ENCODE peak calls at places on chromosome 17, in six cellular contexts. J is upper lobe of left lung, Y is K562, N is DND-41, T is stomach, C is PC-3. V is an unnamed sample.
A peak's percentile ranks its signal among the peaks of the same experiment; 100 is the strongest.

GRCh38 chr17:5817475-5818395 is 233.4 kb upstream of the NLRP1 start:
- DNase-seq in C (no peak), Y (no peak), N (no peak), J (no peak), T (no peak), V (no peak)

GRCh38 chr17:74943808-74944522 is 8.3 kb downstream of the OTOP3 start:
- DNase-seq in Y (no peak), N (no peak), T (no peak), J (no peak), C (peak; percentile 98), V (no peak)

GRCh38 chr17:75008373-75008772 is 4.1 kb upstream of the MRPL58 start:
- DNase-seq in C (no peak), J (no peak), T (no peak), N (no peak), Y (no peak), V (no peak)

GRCh38 chr17:18246880-18247612 is 11.5 kb downstream of the FLII start:
- DNase-seq in J (peak; percentile 85), C (peak; percentile 62), T (peak; percentile 95), Y (peak; percentile 90), N (peak; percentile 41), V (peak; percentile 80)

GRCh38 chr17:45718791-45719190 is 65.3 kb upstream of the CRHR1 start:
- DNase-seq in Y (no peak), J (no peak), T (no peak), C (peak; percentile 72), N (no peak), V (no peak)

GRCh38 chr17:75508122-75508719 is 7.1 kb downstream of the CASKIN2 start:
- DNase-seq in T (no peak), C (no peak), N (no peak), J (no peak), Y (no peak), V (no peak)

GRCh38 chr17:47945080-47945479 is 3.7 kb downstream of the PNPO start:
- DNase-seq in T (no peak), J (no peak), N (no peak), C (no peak), Y (no peak), V (no peak)

GRCh38 chr17:71535311-71535710 is 585.5 kb upstream of the SOX9 start:
- DNase-seq in C (no peak), N (no peak), T (no peak), Y (no peak), J (no peak), V (no peak)

GRCh38 chr17:18099516-18099915 is 9.0 kb upstream of the MYO15A start:
- DNase-seq in Y (no peak), N (no peak), C (no peak), J (no peak), T (no peak), V (no peak)

GRCh38 chr17:9322298-9322697 is 253.3 kb downstream of the STX8 start:
- DNase-seq in Y (no peak), C (no peak), N (no peak), J (no peak), T (no peak), V (no peak)

GRCh38 chr17:78338860-78339259 is 21.0 kb downstream of the SOCS3 start:
- DNase-seq in J (peak; percentile 60), T (peak; percentile 68), Y (no peak), N (no peak), C (peak; percentile 96), V (peak; percentile 30)

GRCh38 chr17:37506678-37507077 is 17.0 kb downstream of the DUSP14 start:
- DNase-seq in N (peak; percentile 46), Y (peak; percentile 43), J (no peak), T (no peak), C (peak; percentile 46), V (no peak)

GRCh38 chr17:82339634-82340580 is 6.3 kb upstream of the SECTM1 start:
- DNase-seq in N (no peak), T (no peak), Y (no peak), C (no peak), J (no peak), V (no peak)
- H3K4me3 ChIP-seq in N (no peak overlapping the region), T (peak overlapping the region; percentile 30), Y (peak overlapping the region; percentile 13), C (peak overlapping the region; percentile 54), J (no peak overlapping the region), V (peak overlapping the region; percentile 14)

DNA sequence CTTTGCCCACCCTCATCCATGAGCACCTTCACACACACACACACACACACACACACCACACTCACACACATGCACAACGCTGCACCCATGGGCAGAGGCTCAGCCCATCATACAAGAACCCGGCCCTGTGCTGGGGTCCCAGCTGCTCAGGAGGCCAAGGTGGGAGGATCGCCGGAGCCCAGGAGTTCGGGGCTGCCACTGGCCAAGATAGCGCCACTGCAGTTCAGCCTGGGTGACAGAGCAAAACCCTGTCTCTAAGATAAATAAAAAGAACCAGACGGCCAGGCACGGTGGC is 3.4 kb upstream of the FSCN2 start:
- DNase-seq in Y (no peak), C (no peak), J (no peak), N (no peak), T (no peak), V (no peak)
- H3K4me1 ChIP-seq in Y (peaks cover 66% of the 10 kb centered on the region), C (peaks cover 29% of the 10 kb centered on the region), J (peaks cover 5% of the 10 kb centered on the region), N (no peaks in the 10 kb centered on the region), T (peaks cover 33% of the 10 kb centered on the region), V (peaks cover 3% of the 10 kb centered on the region)

DNA sequence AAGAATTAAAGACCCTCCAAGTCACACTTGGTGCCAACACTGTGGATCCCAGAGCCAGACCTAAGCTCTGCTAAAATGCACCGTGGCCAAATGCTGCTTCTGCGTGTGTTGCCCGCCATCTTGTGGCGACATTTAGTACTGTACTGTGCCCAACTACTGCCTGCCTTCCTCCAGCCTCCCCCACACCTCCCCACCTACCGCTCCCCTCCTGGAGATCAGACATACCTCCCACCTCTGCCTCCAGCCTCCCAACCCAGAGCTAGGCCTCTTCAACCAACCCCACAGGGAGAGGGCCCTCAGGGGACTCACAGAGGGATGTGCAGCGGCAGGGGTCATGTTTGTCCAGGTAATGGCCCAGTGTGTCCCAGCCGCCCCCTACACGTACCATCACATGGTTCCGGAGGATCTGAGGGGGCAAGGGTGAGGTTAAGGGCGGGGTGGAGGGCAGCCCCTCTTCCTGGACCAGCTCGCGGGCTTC is 5.5 kb downstream of the GAS2L2 start:
- DNase-seq in T (peak; percentile 85), C (peak; percentile 76), Y (peak; percentile 78), J (peak; percentile 74), N (peak; percentile 81), V (peak; percentile 59)
- TF ChIP-seq CTCF in T (peak; percentile 96), C (peak; percentile 77), Y (peak; percentile 90), J (peak; percentile 93), N (peak; percentile 96), V (peak; percentile 90)

GRCh38 chr17:80959330-80960036 is 32.2 kb upstream of the CHMP6 start:
- DNase-seq in T (no peak), N (no peak), Y (no peak), J (no peak), C (peak; percentile 45), V (no peak)
- H3K4me3 ChIP-seq in T (no peak overlapping the region), N (no peak overlapping the region), Y (no peak overlapping the region), J (no peak overlapping the region), C (no peak overlapping the region), V (no peak overlapping the region)

GRCh38 chr17:29045026-29045425 is 2.1 kb downstream of the PIPOX start:
- DNase-seq in N (no peak), T (no peak), C (no peak), J (no peak), Y (no peak), V (no peak)
- H3K4me1 ChIP-seq in N (peaks cover 32% of the 10 kb centered on the region), T (peaks cover 8% of the 10 kb centered on the region), C (no peaks in the 10 kb centered on the region), J (peaks cover 10% of the 10 kb centered on the region), Y (peaks cover 7% of the 10 kb centered on the region), V (no peaks in the 10 kb centered on the region)

GRCh38 chr17:66040402-66040801 is 151.5 kb downstream of the CEP112 start:
- DNase-seq in Y (no peak), T (no peak), J (peak; percentile 22), N (peak; percentile 16), C (peak; percentile 19), V (no peak)
- TF ChIP-seq CTCF in Y (no peak), T (no peak), J (no peak), N (no peak), C (no peak), V (no peak)

GRCh38 chr17:39175695-39176093 is 9.7 kb upstream of the ARL5C start:
- DNase-seq in C (no peak), Y (peak; percentile 37), T (no peak), N (no peak), J (no peak), V (no peak)

GRCh38 chr17:39171933-39172332 is 6.0 kb upstream of the ARL5C start:
- DNase-seq in T (no peak), Y (no peak), J (no peak), N (peak; percentile 49), C (no peak), V (no peak)

GRCh38 chr17:39170558-39170957 is 4.6 kb upstream of the ARL5C start:
- DNase-seq in J (no peak), N (peak; percentile 45), C (no peak), Y (no peak), T (no peak), V (no peak)

GRCh38 chr17:39174907-39175694 is 9.1 kb upstream of the ARL5C start:
- DNase-seq in N (peak; percentile 86), Y (peak; percentile 89), T (peak; percentile 81), C (peak; percentile 43), J (peak; percentile 68), V (peak; percentile 49)

DNA sequence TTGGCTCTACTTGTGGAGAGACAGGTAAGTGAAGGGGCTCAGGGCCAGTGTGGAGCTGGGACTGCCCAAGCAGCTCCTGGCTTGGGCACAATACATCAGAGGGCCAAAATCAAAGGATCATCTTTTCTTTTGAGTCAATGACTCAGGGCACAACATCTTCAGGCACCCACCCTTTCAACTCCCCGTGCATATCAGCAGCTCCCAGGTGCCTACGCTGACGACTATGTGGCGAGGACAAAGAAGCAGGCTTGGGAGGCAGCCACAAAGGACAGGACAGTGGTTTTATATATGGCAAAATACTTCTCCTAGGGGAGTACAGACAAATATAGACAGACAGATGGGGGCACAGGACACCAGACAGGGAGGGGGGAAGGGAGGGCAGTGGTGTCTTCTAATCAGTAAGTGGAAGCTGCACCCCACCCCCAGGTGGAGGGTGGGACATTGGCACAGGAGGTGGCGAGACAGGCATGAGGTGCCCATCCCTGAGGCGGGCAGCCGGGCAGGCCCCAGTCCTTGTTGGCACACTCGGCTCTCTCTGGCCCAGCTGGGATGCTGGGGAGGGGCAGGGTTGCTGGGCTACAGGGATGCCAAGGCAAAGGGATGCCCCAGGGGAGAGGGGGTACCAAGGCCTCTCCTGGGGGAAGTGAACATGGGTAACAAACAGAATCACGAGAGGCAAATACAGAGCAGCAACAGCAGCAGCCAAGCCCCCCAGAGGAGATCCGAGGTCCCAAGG is 7.7 kb upstream of the ARL5C start:
- DNase-seq in C (no peak), T (no peak), Y (no peak), N (peak; percentile 70), J (no peak), V (no peak)
- H3K4me3 ChIP-seq in C (no peak overlapping the region), T (no peak overlapping the region), Y (no peak overlapping the region), N (no peak overlapping the region), J (no peak overlapping the region), V (no peak overlapping the region)

GRCh38 chr17:59669411-59669810 is 37.8 kb downstream of the PTRH2 start:
- DNase-seq in J (no peak), N (no peak), T (no peak), C (no peak), Y (no peak), V (no peak)
- H3K4me1 ChIP-seq in J (peaks cover 4% of the 10 kb centered on the region), N (no peaks in the 10 kb centered on the region), T (no peaks in the 10 kb centered on the region), C (peaks cover 52% of the 10 kb centered on the region), Y (no peaks in the 10 kb centered on the region), V (no peaks in the 10 kb centered on the region)

DNA sequence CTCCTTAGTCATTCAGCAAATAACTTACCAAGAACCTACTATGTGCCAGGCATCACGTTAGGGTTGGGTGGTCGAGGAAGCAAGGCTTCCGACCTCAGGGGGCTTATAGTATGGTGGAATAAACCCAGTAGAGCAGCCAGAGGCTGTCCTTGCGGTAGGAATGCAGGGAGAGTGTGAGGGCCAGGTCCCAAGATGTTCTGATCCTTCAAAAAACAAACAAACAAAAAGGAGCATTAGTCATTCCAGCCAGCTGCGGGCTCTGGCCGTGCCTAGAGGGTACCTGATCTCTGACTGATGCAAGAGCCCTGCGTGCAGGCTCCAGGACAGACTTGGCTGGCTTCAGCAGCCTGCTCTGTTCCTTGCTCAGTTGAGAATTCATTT is 18.2 kb downstream of the CYB5D2 start:
- DNase-seq in Y (peak; percentile 21), C (peak; percentile 86), T (peak; percentile 28), N (no peak), J (peak; percentile 31), V (no peak)
- TF ChIP-seq CTCF in Y (no peak), C (no peak), T (no peak), N (no peak), J (peak; percentile 37), V (no peak)